ENCODE peak calls at places on chromosomes 11 and 22, in four cellular contexts. U is H1, Y is fibroblast of lung, N is K562. O is an unnamed sample.

GRCh38 chr11:107621090-107621489 is 30.1 kb downstream of the ELMOD1 start:
- DNase-seq in U (no peak), Y (no peak), N (no peak), O (no peak)

GRCh38 chr11:34266090-34266912 is 91.5 kb downstream of the ABTB2 start:
- DNase-seq in U (no peak), Y (peak), N (no peak), O (no peak)

GRCh38 chr11:96948066-96948465 is 558.3 kb downstream of the JRKL start:
- DNase-seq in U (no peak), Y (no peak), N (no peak), O (no peak)

GRCh38 chr11:11461473-11461872 is 108.4 kb upstream of the CSNK2A3 start:
- DNase-seq in U (no peak), Y (no peak), N (no peak), O (no peak)

GRCh38 chr11:119754199-119754598 is 25.2 kb upstream of the NECTIN1 start:
- DNase-seq in U (no peak), Y (no peak), N (no peak), O (no peak)

GRCh38 chr11:33735426-33736147 is 636 bp downstream of the CD59 start:
- DNase-seq in U (no peak), Y (no peak), N (no peak), O (no peak)

GRCh38 chr11:65774525-65775306 is 6.1 kb downstream of the AP5B1 start:
- DNase-seq in U (no peak), Y (no peak), N (no peak), O (no peak)

GRCh38 chr22:43227231-43227630 is 40.3 kb upstream of the TTLL12 start:
- DNase-seq in U (no peak), Y (peak), N (peak), O (no peak)

GRCh38 chr11:96091476-96091875 is 167.6 kb upstream of the MTMR2 start:
- DNase-seq in U (no peak), Y (no peak), N (no peak), O (no peak)

GRCh38 chr11:113311536-113311935 is 2.8 kb upstream of the TTC12 start:
- DNase-seq in U (no peak), Y (no peak), N (no peak), O (no peak)

GRCh38 chr22:46043816-46044717 is 67.1 kb upstream of the WNT7B start:
- DNase-seq in U (no peak), Y (no peak), N (no peak), O (peak)

GRCh38 chr11:100855466-100856067 is 168.5 kb downstream of the ARHGAP42 start:
- DNase-seq in U (no peak), Y (peak), N (peak), O (no peak)

GRCh38 chr22:29150701-29151100 is 55.0 kb upstream of the EMID1 start:
- DNase-seq in U (no peak), Y (no peak), N (no peak), O (no peak)

GRCh38 chr11:88367310-88367709 is 29.8 kb upstream of the CTSC start:
- DNase-seq in U (no peak), Y (no peak), N (no peak), O (no peak)

GRCh38 chr11:63837719-63838118 is 1.2 kb upstream of the MARK2 start:
- DNase-seq in U (no peak), Y (no peak), N (no peak), O (no peak)

GRCh38 chr11:8346157-8346755 is 82.6 kb upstream of the LMO1 start:
- DNase-seq in U (no peak), Y (no peak), N (no peak), O (no peak)

GRCh38 chr11:50267851-50268250 is 235.2 kb downstream of the OR4C45 start:
- DNase-seq in U (no peak), Y (no peak), N (no peak), O (no peak)

GRCh38 chr11:33376331-33377099 is 119.3 kb downstream of the HIPK3 start:
- DNase-seq in U (no peak), Y (no peak), N (no peak), O (peak)

GRCh38 chr11:57527056-57527631 is 3.4 kb downstream of the TIMM10 start:
- DNase-seq in U (no peak), Y (peak), N (peak), O (peak)

GRCh38 chr22:18057568-18058209 is 20.1 kb upstream of the PEX26 start:
- DNase-seq in U (no peak), Y (peak), N (peak), O (no peak)

GRCh38 chr22:47168441-47168840 is 406.0 kb downstream of the TBC1D22A start:
- DNase-seq in U (no peak), Y (no peak), N (no peak), O (no peak)

GRCh38 chr11:116948375-116948774 is 111.0 kb upstream of the APOA1 start:
- DNase-seq in U (no peak), Y (no peak), N (no peak), O (no peak)

GRCh38 chr11:29318134-29318845 is 698.5 kb downstream of the KCNA4 start:
- DNase-seq in U (no peak), Y (no peak), N (no peak), O (no peak)

GRCh38 chr11:1928891-1929541 is 9.5 kb downstream of the TNNT3 start:
- DNase-seq in U (no peak), Y (no peak), N (no peak), O (no peak)

GRCh38 chr11:1929621-1930447 is 10.3 kb downstream of the TNNT3 start:
- DNase-seq in U (no peak), Y (no peak), N (no peak), O (no peak)

GRCh38 chr11:1927151-1928037 is 7.9 kb downstream of the TNNT3 start:
- DNase-seq in U (no peak), Y (no peak), N (no peak), O (no peak)

GRCh38 chr11:1926156-1927031 is 6.9 kb downstream of the TNNT3 start:
- DNase-seq in U (no peak), Y (no peak), N (no peak), O (no peak)

GRCh38 chr11:1928038-1928890 is 8.8 kb downstream of the TNNT3 start:
- DNase-seq in U (no peak), Y (no peak), N (no peak), O (no peak)
- H3K27ac ChIP-seq in U (no peak), Y (no peak), N (no peak), O (no peak)

GRCh38 chr11:129750343-129751292 is 65.0 kb upstream of the TMEM45B start:
- DNase-seq in U (peak), Y (peak), N (peak), O (peak)
- H3K4me2 ChIP-seq in U (peak), Y (peak), N (peak), O (peak)

DNA sequence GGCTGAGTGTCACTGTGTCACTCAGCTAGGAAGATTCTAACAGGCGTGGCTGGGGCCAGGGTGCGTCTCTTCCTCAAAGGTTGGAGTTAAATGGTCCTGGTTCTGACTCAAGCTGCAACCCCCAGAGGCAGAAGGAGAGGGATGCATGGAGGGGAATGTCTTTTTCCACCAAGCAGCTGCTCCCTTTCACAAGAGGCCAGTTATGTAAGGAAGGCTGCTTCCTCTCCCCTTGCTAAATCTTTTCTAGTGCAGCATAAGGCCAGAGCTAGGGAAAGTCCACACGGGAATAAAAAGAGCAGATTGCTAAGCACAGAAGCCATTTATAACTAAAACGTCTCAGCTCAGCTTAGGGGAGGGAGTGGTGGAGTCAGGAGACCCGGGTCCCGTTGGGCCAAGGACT is 10.0 kb downstream of the PVALB start:
- DNase-seq in U (no peak), Y (no peak), N (no peak), O (no peak)
- H3K27ac ChIP-seq in U (no peak), Y (no peak), N (no peak), O (no peak)

GRCh38 chr11:112086422-112087191 is at the start of the genes SDHD and TIMM8B:
- DNase-seq in U (peak), Y (peak), N (peak), O (peak)
- H3K4me2 ChIP-seq in U (peak), Y (peak), N (peak), O (peak)

O was measured in H9.